ENCODE peak calls at places on chromosomes 1 and 21, in eight cellular contexts. F, C, W, I, K, R, L and N are unnamed samples.

GRCh38 chr1:214718724-214719123 is 115.7 kb downstream of the CENPF start:
- DNase-seq in F (no peak), C (no peak), W (peak), I (no peak), K (no peak), R (no peak), L (peak), N (no peak)

GRCh38 chr1:232221790-232222499 is 408.0 kb downstream of the SIPA1L2 start:
- DNase-seq in F (no peak), C (no peak), W (no peak), I (no peak), K (peak), R (peak), L (peak), N (no peak)

GRCh38 chr1:229107972-229108371 is 162.9 kb upstream of the RAB4A start:
- DNase-seq in F (no peak), C (no peak), W (no peak), I (no peak), K (no peak), R (no peak), L (no peak), N (no peak)

GRCh38 chr1:1539310-1540014 is 962 bp downstream of the TMEM240 start:
- DNase-seq in F (peak), C (peak), W (peak), I (peak), K (peak), R (no peak), L (peak), N (no peak)

GRCh38 chr1:167114725-167115124 is 20.9 kb downstream of the STYXL2 start:
- DNase-seq in F (no peak), C (no peak), W (no peak), I (no peak), K (no peak), R (no peak), L (no peak), N (no peak)

GRCh38 chr1:209162651-209163050 is 420.9 kb upstream of the CAMK1G start:
- DNase-seq in F (no peak), C (no peak), W (no peak), I (no peak), K (no peak), R (no peak), L (no peak), N (no peak)

GRCh38 chr1:5594056-5594956 is 397.9 kb downstream of the NPHP4 start:
- DNase-seq in F (no peak), C (no peak), W (no peak), I (no peak), K (no peak), R (no peak), L (no peak), N (no peak)

GRCh38 chr1:203781962-203782361 is 13.5 kb upstream of the ZBED6 start:
- DNase-seq in F (no peak), C (no peak), W (no peak), I (no peak), K (no peak), R (no peak), L (no peak), N (no peak)

GRCh38 chr1:78045850-78046778 is at the start of gene GIPC2:
- DNase-seq in F (peak), C (peak), W (peak), I (peak), K (peak), R (no peak), L (peak), N (peak)

GRCh38 chr1:162213281-162213909 is 143.9 kb downstream of the NOS1AP start:
- DNase-seq in F (peak), C (peak), W (peak), I (peak), K (peak), R (no peak), L (peak), N (no peak)

GRCh38 chr1:213296558-213296957 is 245.5 kb downstream of the RPS6KC1 start:
- DNase-seq in F (no peak), C (no peak), W (peak), I (no peak), K (no peak), R (no peak), L (no peak), N (no peak)

GRCh38 chr21:34595457-34595856 is 19.5 kb downstream of the RCAN1 start:
- DNase-seq in F (peak), C (no peak), W (no peak), I (no peak), K (peak), R (no peak), L (no peak), N (no peak)

GRCh38 chr1:112744019-112744578 is 29.0 kb upstream of the PPM1J start:
- DNase-seq in F (peak), C (peak), W (peak), I (no peak), K (peak), R (no peak), L (peak), N (no peak)

GRCh38 chr1:63317007-63317813 is 5.2 kb upstream of the FOXD3 start:
- DNase-seq in F (peak), C (peak), W (peak), I (peak), K (peak), R (peak), L (peak), N (peak)
- TF ChIP-seq CTCF in F (peak), C (peak), W (peak), I (peak), K (peak), R (peak), L (peak), N (peak)

GRCh38 chr1:100267284-100267683 is 1.3 kb downstream of the RTCA start:
- DNase-seq in F (no peak), C (no peak), W (no peak), I (no peak), K (no peak), R (no peak), L (no peak), N (no peak)
- TF ChIP-seq CTCF in F (no peak), C (no peak), W (no peak), I (no peak), K (no peak), R (no peak), L (no peak), N (no peak)

GRCh38 chr1:85258536-85259117 is 835 bp downstream of the C1orf52 start:
- DNase-seq in F (no peak), C (peak), W (peak), I (no peak), K (no peak), R (no peak), L (no peak), N (no peak)
- TF ChIP-seq CTCF in F (no peak), C (peak), W (no peak), I (no peak), K (peak), R (no peak), L (no peak), N (no peak)

GRCh38 chr1:116628448-116628847 is 39.1 kb downstream of the IGSF3 start:
- DNase-seq in F (no peak), C (no peak), W (no peak), I (no peak), K (no peak), R (no peak), L (no peak), N (no peak)

DNA sequence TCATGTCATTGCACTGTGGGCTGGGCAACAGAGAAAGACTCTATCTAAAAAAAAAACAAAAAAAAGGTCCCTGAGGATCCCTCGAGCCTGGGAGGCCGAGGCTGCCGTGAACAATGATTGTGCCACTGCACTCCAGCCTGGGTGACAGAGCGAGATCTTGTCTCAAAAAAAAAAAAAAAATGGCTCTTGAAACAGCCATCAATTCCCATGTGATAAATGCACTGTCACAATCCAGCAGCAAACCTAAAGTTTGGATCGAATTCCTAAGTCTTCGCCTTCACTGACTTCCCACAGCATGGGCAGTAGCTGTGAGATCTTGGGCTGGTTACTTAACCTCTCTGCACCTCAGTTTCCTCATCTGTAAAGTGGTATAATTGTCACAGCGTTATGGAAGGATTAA is 43.5 kb downstream of the IGSF3 start:
- DNase-seq in F (no peak), C (no peak), W (no peak), I (no peak), K (no peak), R (no peak), L (no peak), N (no peak)
- TF ChIP-seq CTCF in F (no peak), C (no peak), W (no peak), I (no peak), K (no peak), R (no peak), L (no peak), N (no peak)